ENCODE peak calls at places on chromosomes 5 and 9, in ten cellular contexts. One of them, this sample, is unnamed.

GRCh38 chr5:139091439-139092156 is 106.6 kb downstream of the SIL1 start:
- DNase-seq in choroid plexus epithelial cell: peak
- DNase-seq in tibial nerve: no peak
- DNase-seq in ascending aorta: no peak
- DNase-seq in Peyer's patch: no peak
- DNase-seq in cardiac muscle cell: peak
- DNase-seq in fibroblast of pulmonary artery: peak
- DNase-seq in CD8-positive, alpha-beta memory T cell: no peak
- DNase-seq in naive thymus-derived CD4-positive, alpha-beta T cell: no peak
- DNase-seq in SK-N-SH: no peak
- DNase-seq in this sample: no peak

GRCh38 chr9:127898433-127899199 is 787 bp downstream of the ST6GALNAC6 start:
- DNase-seq in choroid plexus epithelial cell: peak
- DNase-seq in tibial nerve: peak
- DNase-seq in ascending aorta: peak
- DNase-seq in Peyer's patch: no peak
- DNase-seq in cardiac muscle cell: peak
- DNase-seq in fibroblast of pulmonary artery: peak
- DNase-seq in CD8-positive, alpha-beta memory T cell: no peak
- DNase-seq in naive thymus-derived CD4-positive, alpha-beta T cell: peak
- DNase-seq in SK-N-SH: peak
- DNase-seq in this sample: peak

GRCh38 chr9:72280913-72281500 is 84.0 kb downstream of the ZFAND5 start:
- DNase-seq in choroid plexus epithelial cell: peak
- DNase-seq in tibial nerve: peak
- DNase-seq in ascending aorta: peak
- DNase-seq in Peyer's patch: peak
- DNase-seq in cardiac muscle cell: peak
- DNase-seq in fibroblast of pulmonary artery: peak
- DNase-seq in CD8-positive, alpha-beta memory T cell: peak
- DNase-seq in naive thymus-derived CD4-positive, alpha-beta T cell: peak
- DNase-seq in SK-N-SH: peak
- DNase-seq in this sample: no peak

GRCh38 chr9:112059145-112059979 is 115.7 kb downstream of the SUSD1 start:
- DNase-seq in choroid plexus epithelial cell: peak
- DNase-seq in tibial nerve: peak
- DNase-seq in ascending aorta: no peak
- DNase-seq in Peyer's patch: peak
- DNase-seq in cardiac muscle cell: peak
- DNase-seq in fibroblast of pulmonary artery: peak
- DNase-seq in CD8-positive, alpha-beta memory T cell: no peak
- DNase-seq in naive thymus-derived CD4-positive, alpha-beta T cell: no peak
- DNase-seq in SK-N-SH: no peak
- DNase-seq in this sample: peak

GRCh38 chr5:83313431-83313830 is 158.1 kb upstream of the VCAN start:
- DNase-seq in choroid plexus epithelial cell: peak
- DNase-seq in tibial nerve: no peak
- DNase-seq in ascending aorta: no peak
- DNase-seq in Peyer's patch: no peak
- DNase-seq in cardiac muscle cell: peak
- DNase-seq in fibroblast of pulmonary artery: peak
- DNase-seq in CD8-positive, alpha-beta memory T cell: no peak
- DNase-seq in naive thymus-derived CD4-positive, alpha-beta T cell: no peak
- DNase-seq in SK-N-SH: no peak
- DNase-seq in this sample: no peak

GRCh38 chr5:79202076-79202475 is 33.9 kb upstream of the JMY start:
- DNase-seq in choroid plexus epithelial cell: peak
- DNase-seq in tibial nerve: no peak
- DNase-seq in ascending aorta: no peak
- DNase-seq in Peyer's patch: no peak
- DNase-seq in cardiac muscle cell: peak
- DNase-seq in fibroblast of pulmonary artery: peak
- DNase-seq in CD8-positive, alpha-beta memory T cell: no peak
- DNase-seq in naive thymus-derived CD4-positive, alpha-beta T cell: no peak
- DNase-seq in SK-N-SH: no peak
- DNase-seq in this sample: peak

GRCh38 chr5:143648696-143649095 is 163.3 kb upstream of the HMHB1 start:
- DNase-seq in choroid plexus epithelial cell: no peak
- DNase-seq in tibial nerve: no peak
- DNase-seq in ascending aorta: no peak
- DNase-seq in Peyer's patch: no peak
- DNase-seq in cardiac muscle cell: no peak
- DNase-seq in fibroblast of pulmonary artery: no peak
- DNase-seq in CD8-positive, alpha-beta memory T cell: no peak
- DNase-seq in naive thymus-derived CD4-positive, alpha-beta T cell: no peak
- DNase-seq in SK-N-SH: peak
- DNase-seq in this sample: no peak

GRCh38 chr9:99824378-99825157 is 2.9 kb downstream of the NR4A3 start:
- DNase-seq in choroid plexus epithelial cell: peak
- DNase-seq in tibial nerve: no peak
- DNase-seq in ascending aorta: no peak
- DNase-seq in Peyer's patch: peak
- DNase-seq in cardiac muscle cell: peak
- DNase-seq in fibroblast of pulmonary artery: peak
- DNase-seq in CD8-positive, alpha-beta memory T cell: peak
- DNase-seq in naive thymus-derived CD4-positive, alpha-beta T cell: peak
- DNase-seq in SK-N-SH: peak
- DNase-seq in this sample: no peak

GRCh38 chr5:40986666-40987065 is 77.4 kb downstream of the C7 start:
- DNase-seq in choroid plexus epithelial cell: no peak
- DNase-seq in tibial nerve: no peak
- DNase-seq in ascending aorta: no peak
- DNase-seq in Peyer's patch: no peak
- DNase-seq in cardiac muscle cell: peak
- DNase-seq in fibroblast of pulmonary artery: no peak
- DNase-seq in CD8-positive, alpha-beta memory T cell: no peak
- DNase-seq in naive thymus-derived CD4-positive, alpha-beta T cell: no peak
- DNase-seq in SK-N-SH: no peak
- DNase-seq in this sample: no peak

GRCh38 chr9:21964925-21965385 is 29.2 kb downstream of the CDKN2A start:
- DNase-seq in choroid plexus epithelial cell: peak
- DNase-seq in tibial nerve: no peak
- DNase-seq in ascending aorta: no peak
- DNase-seq in Peyer's patch: peak
- DNase-seq in cardiac muscle cell: peak
- DNase-seq in fibroblast of pulmonary artery: peak
- DNase-seq in CD8-positive, alpha-beta memory T cell: peak
- DNase-seq in naive thymus-derived CD4-positive, alpha-beta T cell: peak
- DNase-seq in SK-N-SH: no peak
- DNase-seq in this sample: no peak

GRCh38 chr5:14557840-14558239 is 23.8 kb upstream of the OTULINL start:
- DNase-seq in choroid plexus epithelial cell: peak
- DNase-seq in tibial nerve: no peak
- DNase-seq in ascending aorta: no peak
- DNase-seq in Peyer's patch: no peak
- DNase-seq in cardiac muscle cell: peak
- DNase-seq in fibroblast of pulmonary artery: peak
- DNase-seq in CD8-positive, alpha-beta memory T cell: no peak
- DNase-seq in naive thymus-derived CD4-positive, alpha-beta T cell: no peak
- DNase-seq in SK-N-SH: no peak
- DNase-seq in this sample: no peak

GRCh38 chr5:120449501-120449900 is 14.6 kb upstream of the PRR16 start:
- DNase-seq in choroid plexus epithelial cell: no peak
- DNase-seq in tibial nerve: no peak
- DNase-seq in ascending aorta: no peak
- DNase-seq in Peyer's patch: no peak
- DNase-seq in cardiac muscle cell: no peak
- DNase-seq in fibroblast of pulmonary artery: no peak
- DNase-seq in CD8-positive, alpha-beta memory T cell: no peak
- DNase-seq in naive thymus-derived CD4-positive, alpha-beta T cell: no peak
- DNase-seq in SK-N-SH: no peak
- DNase-seq in this sample: no peak

GRCh38 chr5:159091596-159091995 is 8.1 kb downstream of the EBF1 start:
- DNase-seq in choroid plexus epithelial cell: no peak
- DNase-seq in tibial nerve: no peak
- DNase-seq in ascending aorta: no peak
- DNase-seq in Peyer's patch: no peak
- DNase-seq in cardiac muscle cell: no peak
- DNase-seq in fibroblast of pulmonary artery: no peak
- DNase-seq in CD8-positive, alpha-beta memory T cell: no peak
- DNase-seq in naive thymus-derived CD4-positive, alpha-beta T cell: no peak
- DNase-seq in SK-N-SH: no peak
- DNase-seq in this sample: no peak

GRCh38 chr5:15585826-15586591 is 86.0 kb downstream of the FBXL7 start:
- DNase-seq in choroid plexus epithelial cell: no peak
- DNase-seq in tibial nerve: no peak
- DNase-seq in ascending aorta: no peak
- DNase-seq in Peyer's patch: no peak
- DNase-seq in cardiac muscle cell: no peak
- DNase-seq in fibroblast of pulmonary artery: no peak
- DNase-seq in CD8-positive, alpha-beta memory T cell: no peak
- DNase-seq in naive thymus-derived CD4-positive, alpha-beta T cell: no peak
- DNase-seq in SK-N-SH: no peak
- DNase-seq in this sample: no peak

GRCh38 chr5:144203750-144204596 is 33.3 kb downstream of the KCTD16 start:
- DNase-seq in choroid plexus epithelial cell: peak
- DNase-seq in tibial nerve: peak
- DNase-seq in ascending aorta: peak
- DNase-seq in Peyer's patch: peak
- DNase-seq in cardiac muscle cell: peak
- DNase-seq in fibroblast of pulmonary artery: peak
- DNase-seq in CD8-positive, alpha-beta memory T cell: no peak
- DNase-seq in naive thymus-derived CD4-positive, alpha-beta T cell: peak
- DNase-seq in SK-N-SH: peak
- DNase-seq in this sample: no peak

GRCh38 chr5:150156033-150156381 is 362 bp upstream of the PDGFRB start:
- DNase-seq in choroid plexus epithelial cell: no peak
- DNase-seq in tibial nerve: no peak
- DNase-seq in ascending aorta: no peak
- DNase-seq in Peyer's patch: no peak
- DNase-seq in cardiac muscle cell: no peak
- DNase-seq in fibroblast of pulmonary artery: no peak
- DNase-seq in CD8-positive, alpha-beta memory T cell: no peak
- DNase-seq in naive thymus-derived CD4-positive, alpha-beta T cell: no peak
- DNase-seq in SK-N-SH: no peak
- DNase-seq in this sample: no peak
- H3K4me3 ChIP-seq in choroid plexus epithelial cell: peak
- H3K4me3 ChIP-seq in tibial nerve: peak
- H3K4me3 ChIP-seq in ascending aorta: peak
- H3K4me3 ChIP-seq in Peyer's patch: peak
- H3K4me3 ChIP-seq in cardiac muscle cell: no peak
- H3K4me3 ChIP-seq in fibroblast of pulmonary artery: peak
- H3K4me3 ChIP-seq in CD8-positive, alpha-beta memory T cell: peak
- H3K4me3 ChIP-seq in naive thymus-derived CD4-positive, alpha-beta T cell: peak
- H3K4me3 ChIP-seq in SK-N-SH: peak
- H3K4me3 ChIP-seq in this sample: peak

DNA sequence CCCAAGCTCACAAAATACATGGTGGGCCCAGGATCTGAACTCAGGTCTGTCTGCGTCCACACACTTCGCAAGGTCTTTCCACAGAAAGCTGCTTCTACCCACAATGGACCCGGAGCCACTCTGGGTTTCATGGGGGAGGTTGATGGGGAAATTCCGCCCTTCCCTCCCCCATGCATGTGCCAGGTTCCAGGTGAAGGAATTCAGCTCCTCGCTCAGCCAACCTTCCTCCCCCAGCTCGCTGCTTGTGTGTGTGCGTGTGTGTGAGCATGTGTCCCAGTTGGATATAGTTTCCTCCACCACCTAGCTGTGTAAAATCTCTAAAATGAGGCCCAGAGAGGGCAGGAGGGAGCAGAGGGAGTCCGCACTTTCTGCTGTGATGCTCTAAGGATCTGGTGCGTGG is 1.0 kb downstream of the PTGS1 start:
- DNase-seq in choroid plexus epithelial cell: no peak
- DNase-seq in tibial nerve: no peak
- DNase-seq in ascending aorta: no peak
- DNase-seq in Peyer's patch: no peak
- DNase-seq in cardiac muscle cell: no peak
- DNase-seq in fibroblast of pulmonary artery: no peak
- DNase-seq in CD8-positive, alpha-beta memory T cell: no peak
- DNase-seq in naive thymus-derived CD4-positive, alpha-beta T cell: no peak
- DNase-seq in SK-N-SH: no peak
- DNase-seq in this sample: no peak
- H3K4me3 ChIP-seq in choroid plexus epithelial cell: no peak
- H3K4me3 ChIP-seq in tibial nerve: no peak
- H3K4me3 ChIP-seq in ascending aorta: no peak
- H3K4me3 ChIP-seq in Peyer's patch: no peak
- H3K4me3 ChIP-seq in cardiac muscle cell: no peak
- H3K4me3 ChIP-seq in fibroblast of pulmonary artery: peak
- H3K4me3 ChIP-seq in CD8-positive, alpha-beta memory T cell: no peak
- H3K4me3 ChIP-seq in naive thymus-derived CD4-positive, alpha-beta T cell: no peak
- H3K4me3 ChIP-seq in SK-N-SH: no peak
- H3K4me3 ChIP-seq in this sample: no peak

GRCh38 chr5:102759289-102759688 is 4.2 kb downstream of the PAM start:
- DNase-seq in choroid plexus epithelial cell: no peak
- DNase-seq in tibial nerve: peak
- DNase-seq in ascending aorta: no peak
- DNase-seq in Peyer's patch: no peak
- DNase-seq in cardiac muscle cell: no peak
- DNase-seq in fibroblast of pulmonary artery: no peak
- DNase-seq in CD8-positive, alpha-beta memory T cell: no peak
- DNase-seq in naive thymus-derived CD4-positive, alpha-beta T cell: no peak
- DNase-seq in SK-N-SH: no peak
- DNase-seq in this sample: no peak

GRCh38 chr5:102759700-102760099 is 4.6 kb downstream of the PAM start:
- DNase-seq in choroid plexus epithelial cell: no peak
- DNase-seq in tibial nerve: no peak
- DNase-seq in ascending aorta: no peak
- DNase-seq in Peyer's patch: no peak
- DNase-seq in cardiac muscle cell: no peak
- DNase-seq in fibroblast of pulmonary artery: no peak
- DNase-seq in CD8-positive, alpha-beta memory T cell: no peak
- DNase-seq in naive thymus-derived CD4-positive, alpha-beta T cell: no peak
- DNase-seq in SK-N-SH: no peak
- DNase-seq in this sample: no peak

GRCh38 chr5:102755691-102756371 is 726 bp downstream of the PAM start:
- DNase-seq in choroid plexus epithelial cell: peak
- DNase-seq in tibial nerve: peak
- DNase-seq in ascending aorta: peak
- DNase-seq in Peyer's patch: peak
- DNase-seq in cardiac muscle cell: peak
- DNase-seq in fibroblast of pulmonary artery: peak
- DNase-seq in CD8-positive, alpha-beta memory T cell: peak
- DNase-seq in naive thymus-derived CD4-positive, alpha-beta T cell: peak
- DNase-seq in SK-N-SH: peak
- DNase-seq in this sample: no peak

GRCh38 chr5:102760815-102761214 is 5.7 kb downstream of the PAM start:
- DNase-seq in choroid plexus epithelial cell: peak
- DNase-seq in tibial nerve: no peak
- DNase-seq in ascending aorta: no peak
- DNase-seq in Peyer's patch: no peak
- DNase-seq in cardiac muscle cell: peak
- DNase-seq in fibroblast of pulmonary artery: no peak
- DNase-seq in CD8-positive, alpha-beta memory T cell: no peak
- DNase-seq in naive thymus-derived CD4-positive, alpha-beta T cell: no peak
- DNase-seq in SK-N-SH: peak
- DNase-seq in this sample: no peak

GRCh38 chr5:102758576-102758975 is 3.5 kb downstream of the PAM start:
- DNase-seq in choroid plexus epithelial cell: peak
- DNase-seq in tibial nerve: no peak
- DNase-seq in ascending aorta: no peak
- DNase-seq in Peyer's patch: no peak
- DNase-seq in cardiac muscle cell: peak
- DNase-seq in fibroblast of pulmonary artery: peak
- DNase-seq in CD8-positive, alpha-beta memory T cell: no peak
- DNase-seq in naive thymus-derived CD4-positive, alpha-beta T cell: no peak
- DNase-seq in SK-N-SH: no peak
- DNase-seq in this sample: no peak
- H3K4me3 ChIP-seq in choroid plexus epithelial cell: no peak
- H3K4me3 ChIP-seq in tibial nerve: no peak
- H3K4me3 ChIP-seq in ascending aorta: peak
- H3K4me3 ChIP-seq in Peyer's patch: no peak
- H3K4me3 ChIP-seq in cardiac muscle cell: no peak
- H3K4me3 ChIP-seq in fibroblast of pulmonary artery: no peak
- H3K4me3 ChIP-seq in CD8-positive, alpha-beta memory T cell: no peak
- H3K4me3 ChIP-seq in naive thymus-derived CD4-positive, alpha-beta T cell: no peak
- H3K4me3 ChIP-seq in SK-N-SH: no peak
- H3K4me3 ChIP-seq in this sample: no peak

GRCh38 chr5:109744261-109744660 is 54.5 kb downstream of the MAN2A1 start:
- DNase-seq in choroid plexus epithelial cell: no peak
- DNase-seq in tibial nerve: no peak
- DNase-seq in ascending aorta: no peak
- DNase-seq in Peyer's patch: no peak
- DNase-seq in cardiac muscle cell: no peak
- DNase-seq in fibroblast of pulmonary artery: no peak
- DNase-seq in CD8-positive, alpha-beta memory T cell: no peak
- DNase-seq in naive thymus-derived CD4-positive, alpha-beta T cell: no peak
- DNase-seq in SK-N-SH: no peak
- DNase-seq in this sample: no peak
- H3K4me3 ChIP-seq in choroid plexus epithelial cell: no peak
- H3K4me3 ChIP-seq in tibial nerve: no peak
- H3K4me3 ChIP-seq in ascending aorta: no peak
- H3K4me3 ChIP-seq in Peyer's patch: no peak
- H3K4me3 ChIP-seq in cardiac muscle cell: no peak
- H3K4me3 ChIP-seq in fibroblast of pulmonary artery: no peak
- H3K4me3 ChIP-seq in CD8-positive, alpha-beta memory T cell: no peak
- H3K4me3 ChIP-seq in naive thymus-derived CD4-positive, alpha-beta T cell: no peak
- H3K4me3 ChIP-seq in SK-N-SH: no peak
- H3K4me3 ChIP-seq in this sample: no peak

This sample was measured in kidney epithelial cell.